ENCODE peak calls at places on chromosome 20, in five cellular contexts. One of them, this sample, is unnamed.

GRCh38 chr20:24480523-24480922 is 11.1 kb downstream of the SYNDIG1 start:
- DNase-seq in mesenchymal stem cell: no peak
- DNase-seq in neuronal stem cell: no peak
- DNase-seq in H1: no peak
- DNase-seq in trophoblast cell: no peak
- DNase-seq in this sample: no peak

GRCh38 chr20:8432435-8433148 is 300.5 kb downstream of the PLCB1 start:
- DNase-seq in trophoblast cell: no peak
- DNase-seq in H1: no peak
- DNase-seq in mesenchymal stem cell: no peak
- DNase-seq in neuronal stem cell: no peak
- DNase-seq in this sample: no peak

GRCh38 chr20:18916886-18917785 is 103.6 kb downstream of the SCP2D1 start:
- DNase-seq in trophoblast cell: no peak
- DNase-seq in H1: no peak
- DNase-seq in neuronal stem cell: no peak
- DNase-seq in mesenchymal stem cell: no peak
- DNase-seq in this sample: no peak

GRCh38 chr20:20795721-20796120 is 83.3 kb upstream of the RALGAPA2 start:
- DNase-seq in neuronal stem cell: no peak
- DNase-seq in mesenchymal stem cell: no peak
- DNase-seq in H1: no peak
- DNase-seq in trophoblast cell: no peak
- DNase-seq in this sample: no peak

GRCh38 chr20:36102809-36103596 is 51.5 kb upstream of the EPB41L1 start:
- DNase-seq in mesenchymal stem cell: no peak
- DNase-seq in trophoblast cell: no peak
- DNase-seq in neuronal stem cell: no peak
- DNase-seq in H1: no peak
- DNase-seq in this sample: no peak

GRCh38 chr20:37349517-37350491 is 3.9 kb downstream of the SRC start:
- DNase-seq in trophoblast cell: peak; percentile 18
- DNase-seq in mesenchymal stem cell: peak; percentile 54
- DNase-seq in neuronal stem cell: no peak
- DNase-seq in H1: no peak
- DNase-seq in this sample: peak; percentile 24

GRCh38 chr20:24253321-24253720 is 216.1 kb upstream of the SYNDIG1 start:
- DNase-seq in trophoblast cell: no peak
- DNase-seq in H1: no peak
- DNase-seq in neuronal stem cell: no peak
- DNase-seq in mesenchymal stem cell: no peak
- DNase-seq in this sample: no peak

GRCh38 chr20:61719691-61720347 is 345.9 kb downstream of the TAF4 start:
- DNase-seq in mesenchymal stem cell: no peak
- DNase-seq in trophoblast cell: no peak
- DNase-seq in H1: no peak
- DNase-seq in neuronal stem cell: no peak
- DNase-seq in this sample: no peak

GRCh38 chr20:63047946-63048345 is 41.2 kb upstream of the BHLHE23 start:
- DNase-seq in H1: no peak
- DNase-seq in mesenchymal stem cell: no peak
- DNase-seq in trophoblast cell: no peak
- DNase-seq in neuronal stem cell: no peak
- DNase-seq in this sample: no peak

GRCh38 chr20:48725589-48725991 is 102.2 kb downstream of the PREX1 start:
- DNase-seq in trophoblast cell: no peak
- DNase-seq in H1: no peak
- DNase-seq in neuronal stem cell: no peak
- DNase-seq in mesenchymal stem cell: peak; percentile 21
- DNase-seq in this sample: no peak

GRCh38 chr20:38032585-38033329 is 499 bp downstream of the TTI1 start:
- DNase-seq in trophoblast cell: no peak
- DNase-seq in neuronal stem cell: no peak
- DNase-seq in mesenchymal stem cell: no peak
- DNase-seq in H1: no peak
- DNase-seq in this sample: no peak

GRCh38 chr20:21323640-21324039 is 20.5 kb downstream of the XRN2 start:
- DNase-seq in mesenchymal stem cell: peak; percentile 88
- DNase-seq in trophoblast cell: peak; percentile 27
- DNase-seq in neuronal stem cell: no peak
- DNase-seq in H1: no peak
- DNase-seq in this sample: no peak

GRCh38 chr20:11193241-11193640 is 519.4 kb upstream of the JAG1 start:
- DNase-seq in mesenchymal stem cell: peak; percentile 8
- DNase-seq in trophoblast cell: no peak
- DNase-seq in H1: no peak
- DNase-seq in neuronal stem cell: no peak
- DNase-seq in this sample: no peak

GRCh38 chr20:2801459-2801728 is 967 bp upstream of the CPXM1 start:
- DNase-seq in neuronal stem cell: no peak
- DNase-seq in trophoblast cell: no peak
- DNase-seq in mesenchymal stem cell: no peak
- DNase-seq in H1: no peak
- DNase-seq in this sample: peak; percentile 31

GRCh38 chr20:62028384-62028783 is 37.3 kb downstream of the TAF4 start:
- DNase-seq in trophoblast cell: no peak
- DNase-seq in H1: no peak
- DNase-seq in neuronal stem cell: no peak
- DNase-seq in mesenchymal stem cell: no peak
- DNase-seq in this sample: no peak

GRCh38 chr20:63361507-63362425 is 617 bp upstream of the CHRNA4 start:
- DNase-seq in H1: peak; percentile 74
- DNase-seq in trophoblast cell: no peak
- DNase-seq in mesenchymal stem cell: no peak
- DNase-seq in neuronal stem cell: no peak
- DNase-seq in this sample: peak; percentile 67

GRCh38 chr20:16574656-16575355 is 1.6 kb upstream of the KIF16B start:
- DNase-seq in H1: peak; percentile 87
- DNase-seq in neuronal stem cell: peak; percentile 56
- DNase-seq in mesenchymal stem cell: peak; percentile 84
- DNase-seq in trophoblast cell: peak; percentile 95
- DNase-seq in this sample: peak; percentile 94

GRCh38 chr20:24492031-24492607 is 22.7 kb downstream of the SYNDIG1 start:
- DNase-seq in trophoblast cell: no peak
- DNase-seq in neuronal stem cell: no peak
- DNase-seq in H1: peak; percentile 58
- DNase-seq in mesenchymal stem cell: no peak
- DNase-seq in this sample: peak; percentile 62

GRCh38 chr20:57498425-57499400 is 26.2 kb downstream of the CTCFL start:
- DNase-seq in neuronal stem cell: no peak
- DNase-seq in mesenchymal stem cell: peak; percentile 16
- DNase-seq in H1: no peak
- DNase-seq in trophoblast cell: no peak
- DNase-seq in this sample: peak; percentile 72

GRCh38 chr20:7856756-7857155 is 83.5 kb downstream of the HAO1 start:
- DNase-seq in H1: no peak
- DNase-seq in trophoblast cell: no peak
- DNase-seq in neuronal stem cell: no peak
- DNase-seq in mesenchymal stem cell: peak; percentile 62
- DNase-seq in this sample: no peak

GRCh38 chr20:61683721-61684120 is 382.0 kb downstream of the TAF4 start:
- DNase-seq in trophoblast cell: no peak
- DNase-seq in mesenchymal stem cell: no peak
- DNase-seq in H1: no peak
- DNase-seq in neuronal stem cell: no peak
- DNase-seq in this sample: no peak

GRCh38 chr20:52586697-52587096 is 385.5 kb upstream of the TSHZ2 start:
- DNase-seq in H1: no peak
- DNase-seq in trophoblast cell: no peak
- DNase-seq in mesenchymal stem cell: no peak
- DNase-seq in neuronal stem cell: no peak
- DNase-seq in this sample: no peak

GRCh38 chr20:48638546-48638945 is 189.3 kb downstream of the PREX1 start:
- DNase-seq in trophoblast cell: no peak
- DNase-seq in neuronal stem cell: no peak
- DNase-seq in H1: no peak
- DNase-seq in mesenchymal stem cell: peak; percentile 79
- DNase-seq in this sample: no peak

GRCh38 chr20:17916365-17916996 is 52.1 kb downstream of the SNX5 start:
- DNase-seq in H1: no peak
- DNase-seq in neuronal stem cell: no peak
- DNase-seq in mesenchymal stem cell: no peak
- DNase-seq in trophoblast cell: no peak
- DNase-seq in this sample: no peak

GRCh38 chr20:7792131-7792869 is 148.0 kb downstream of the HAO1 start:
- DNase-seq in neuronal stem cell: no peak
- DNase-seq in H1: no peak
- DNase-seq in trophoblast cell: no peak
- DNase-seq in mesenchymal stem cell: no peak
- DNase-seq in this sample: no peak

DNA sequence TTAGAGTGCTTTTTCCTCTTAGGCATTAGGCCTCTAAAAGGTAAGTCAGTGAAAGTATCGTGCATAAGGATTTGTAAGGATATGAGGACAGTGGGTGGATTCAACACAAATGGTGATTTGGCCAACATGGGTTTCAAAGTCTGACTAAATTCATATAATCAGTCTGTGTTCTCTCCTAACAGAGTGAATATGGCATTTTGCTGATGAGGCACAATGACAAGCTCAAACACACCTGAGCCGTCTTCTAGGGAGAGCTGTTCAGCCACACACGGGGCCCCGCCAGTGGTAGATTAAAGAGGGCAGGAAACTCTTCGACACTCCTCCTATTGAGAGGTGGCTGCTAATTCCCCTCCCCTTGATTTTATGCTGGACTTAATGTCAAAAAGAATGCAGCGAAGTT is 59.5 kb upstream of the PROKR2 start:
- DNase-seq in mesenchymal stem cell: no peak
- DNase-seq in trophoblast cell: no peak
- DNase-seq in H1: no peak
- DNase-seq in neuronal stem cell: no peak
- DNase-seq in this sample: no peak
- H2BK12ac ChIP-seq in mesenchymal stem cell: no peak overlapping the region
- H2BK12ac ChIP-seq in trophoblast cell: no peak overlapping the region
- H2BK12ac ChIP-seq in H1: no peak overlapping the region
- H2BK12ac ChIP-seq in neuronal stem cell: no peak overlapping the region
- H2BK12ac ChIP-seq in this sample: no peak overlapping the region

DNA sequence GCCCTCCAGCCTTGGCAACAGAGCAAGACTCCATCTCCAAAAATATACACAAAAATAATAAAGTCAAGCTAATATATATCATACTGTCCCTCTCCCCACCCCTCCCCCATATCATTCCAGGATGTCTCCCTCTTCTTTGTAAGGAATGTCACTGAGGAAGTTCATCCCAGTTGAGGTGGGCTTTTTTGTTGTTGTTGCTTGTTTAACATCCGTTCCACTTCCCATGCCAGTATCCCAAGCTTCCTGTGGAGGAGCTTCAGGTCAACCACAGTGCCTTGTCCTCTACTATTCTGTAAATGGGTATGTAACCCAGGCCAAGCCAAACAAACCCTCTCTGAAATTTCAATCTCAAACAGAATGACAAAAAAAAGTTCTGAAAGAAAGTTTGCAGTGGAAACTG is 19.0 kb upstream of the PTPN1 start:
- DNase-seq in neuronal stem cell: no peak
- DNase-seq in mesenchymal stem cell: no peak
- DNase-seq in H1: no peak
- DNase-seq in trophoblast cell: no peak
- DNase-seq in this sample: no peak
- H3K27ac ChIP-seq in neuronal stem cell: no peak overlapping the region
- H3K27ac ChIP-seq in mesenchymal stem cell: no peak overlapping the region
- H3K27ac ChIP-seq in H1: no peak overlapping the region
- H3K27ac ChIP-seq in trophoblast cell: no peak overlapping the region
- H3K27ac ChIP-seq in this sample: no peak overlapping the region

DNA sequence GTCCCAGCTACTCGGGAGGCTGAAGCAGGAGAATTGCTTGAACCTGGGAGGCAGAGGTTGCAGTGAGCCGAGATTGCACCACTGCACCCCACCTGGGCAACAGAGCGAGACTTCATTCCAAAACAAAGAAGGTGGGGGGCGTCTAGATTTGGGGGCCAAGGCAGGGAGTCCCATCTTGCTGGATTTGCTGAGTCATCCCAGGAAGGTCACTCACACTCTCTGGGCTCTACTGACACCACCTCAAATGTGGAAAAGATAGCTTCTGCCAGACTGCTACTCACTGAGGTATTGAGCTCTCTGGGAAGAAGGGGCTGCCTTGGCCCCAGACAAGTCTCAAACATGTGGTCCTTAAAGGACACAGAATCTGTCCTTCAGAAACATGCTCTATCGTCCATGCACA is 74.3 kb downstream of the RIPOR3 start:
- DNase-seq in trophoblast cell: no peak
- DNase-seq in H1: no peak
- DNase-seq in mesenchymal stem cell: no peak
- DNase-seq in neuronal stem cell: no peak
- DNase-seq in this sample: no peak
- H2BK12ac ChIP-seq in trophoblast cell: no peak overlapping the region
- H2BK12ac ChIP-seq in H1: no peak overlapping the region
- H2BK12ac ChIP-seq in mesenchymal stem cell: no peak overlapping the region
- H2BK12ac ChIP-seq in neuronal stem cell: no peak overlapping the region
- H2BK12ac ChIP-seq in this sample: no peak overlapping the region

GRCh38 chr20:5845686-5846651 is 95.8 kb downstream of the SHLD1 start:
- DNase-seq in mesenchymal stem cell: peak; percentile 95
- DNase-seq in neuronal stem cell: no peak
- DNase-seq in H1: no peak
- DNase-seq in trophoblast cell: no peak
- DNase-seq in this sample: no peak
- H3K27ac ChIP-seq in mesenchymal stem cell: no peak overlapping the region
- H3K27ac ChIP-seq in neuronal stem cell: no peak overlapping the region
- H3K27ac ChIP-seq in H1: no peak overlapping the region
- H3K27ac ChIP-seq in trophoblast cell: no peak overlapping the region
- H3K27ac ChIP-seq in this sample: no peak overlapping the region

GRCh38 chr20:45047581-45048119 is 53.3 kb downstream of the KCNS1 start:
- DNase-seq in mesenchymal stem cell: no peak
- DNase-seq in H1: no peak
- DNase-seq in trophoblast cell: no peak
- DNase-seq in neuronal stem cell: no peak
- DNase-seq in this sample: no peak

GRCh38 chr20:45042978-45043377 is 57.9 kb downstream of the KCNS1 start:
- DNase-seq in H1: no peak
- DNase-seq in trophoblast cell: no peak
- DNase-seq in neuronal stem cell: no peak
- DNase-seq in mesenchymal stem cell: no peak
- DNase-seq in this sample: no peak

GRCh38 chr20:45044601-45045000 is 56.3 kb downstream of the KCNS1 start:
- DNase-seq in mesenchymal stem cell: no peak
- DNase-seq in neuronal stem cell: no peak
- DNase-seq in H1: no peak
- DNase-seq in trophoblast cell: no peak
- DNase-seq in this sample: no peak

GRCh38 chr20:45041464-45042337 is 59.2 kb downstream of the KCNS1 start:
- DNase-seq in H1: no peak
- DNase-seq in neuronal stem cell: no peak
- DNase-seq in mesenchymal stem cell: peak; percentile 60
- DNase-seq in trophoblast cell: peak; percentile 90
- DNase-seq in this sample: peak; percentile 64

DNA sequence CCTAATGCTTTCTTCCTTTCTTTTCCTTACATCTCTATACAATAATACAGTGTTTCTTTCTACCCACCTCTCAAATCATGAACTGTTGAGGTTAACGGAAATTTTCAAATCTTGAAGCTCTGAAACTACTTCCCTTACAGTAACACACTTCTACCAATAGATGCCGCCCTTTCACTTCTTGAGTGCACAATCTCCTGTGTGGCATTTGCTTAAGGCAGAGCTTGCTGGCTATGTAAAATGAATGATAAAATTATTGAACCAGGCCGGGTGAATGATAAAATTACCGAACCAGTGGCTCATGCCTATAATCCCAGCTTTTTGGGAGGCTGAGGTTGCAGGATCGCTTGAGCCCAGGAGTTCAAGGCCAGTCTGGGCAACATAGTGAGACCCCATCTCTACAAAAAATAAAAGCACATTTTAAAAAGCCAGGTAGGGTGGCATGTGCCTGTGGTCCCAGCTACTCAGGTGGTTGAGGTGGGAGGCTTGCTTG is 56.8 kb downstream of the KCNS1 start:
- DNase-seq in H1: no peak
- DNase-seq in neuronal stem cell: peak; percentile 44
- DNase-seq in trophoblast cell: peak; percentile 52
- DNase-seq in mesenchymal stem cell: peak; percentile 83
- DNase-seq in this sample: peak; percentile 38
- H2BK12ac ChIP-seq in H1: no peak overlapping the region
- H2BK12ac ChIP-seq in neuronal stem cell: no peak overlapping the region
- H2BK12ac ChIP-seq in trophoblast cell: peak overlapping the region; percentile 93
- H2BK12ac ChIP-seq in mesenchymal stem cell: no peak overlapping the region
- H2BK12ac ChIP-seq in this sample: no peak overlapping the region

This sample was measured in H9.